ENCODE peak calls at places on chromosomes 5 and 9, in four cellular contexts. B is astrocyte, D is mesenchymal stem cell, H is neuronal stem cell. W is an unnamed sample.

GRCh38 chr9:468766-469496 is 254.3 kb downstream of the DOCK8 start:
- DNase-seq in B (no peak), D (no peak), H (no peak), W (peak; percentile 7)

GRCh38 chr9:116951588-116952433 is 264.7 kb downstream of the TRIM32 start:
- DNase-seq in B (peak; percentile 96), D (peak; percentile 93), H (no peak), W (no peak)

GRCh38 chr9:20398511-20399338 is 223.6 kb downstream of the MLLT3 start:
- DNase-seq in B (no peak), D (no peak), H (no peak), W (no peak)

GRCh38 chr9:34675048-34675714 is 12.7 kb upstream of the CCL27 start:
- DNase-seq in B (peak; percentile 26), D (peak; percentile 82), H (peak; percentile 71), W (peak; percentile 16)

GRCh38 chr5:91436241-91436640 is 53.1 kb upstream of the ARRDC3 start:
- DNase-seq in B (no peak), D (no peak), H (no peak), W (no peak)

GRCh38 chr5:150661821-150662596 is 958 bp downstream of the MYOZ3 start:
- DNase-seq in B (no peak), D (no peak), H (no peak), W (no peak)

GRCh38 chr9:129183495-129184308 is 5.6 kb upstream of the IER5L start:
- DNase-seq in B (no peak), D (peak; percentile 61), H (no peak), W (no peak)

GRCh38 chr9:125663127-125663526 is 43.9 kb downstream of the MAPKAP1 start:
- DNase-seq in B (peak; percentile 61), D (peak; percentile 66), H (no peak), W (peak; percentile 79)

GRCh38 chr5:6755941-6756340 is 42.7 kb downstream of the TENT4A start:
- DNase-seq in B (no peak), D (no peak), H (no peak), W (no peak)

GRCh38 chr5:76953551-76954382 is 922 bp downstream of the CRHBP start:
- DNase-seq in B (peak; percentile 44), D (peak; percentile 44), H (peak; percentile 37), W (no peak)

GRCh38 chr5:119578937-119579336 is 50.4 kb upstream of the FAM170A start:
- DNase-seq in B (no peak), D (peak; percentile 18), H (no peak), W (peak; percentile 1)

GRCh38 chr5:60810438-60811085 is 33.5 kb downstream of the ELOVL7 start:
- DNase-seq in B (peak; percentile 14), D (no peak), H (no peak), W (peak; percentile 17)

GRCh38 chr5:107820339-107820880 is 149.7 kb upstream of the EFNA5 start:
- DNase-seq in B (no peak), D (no peak), H (no peak), W (no peak)

GRCh38 chr9:113572076-113572861 is 108.7 kb downstream of the RGS3 start:
- DNase-seq in B (no peak), D (no peak), H (no peak), W (no peak)

GRCh38 chr5:180119031-180119885 is 47.7 kb upstream of the RNF130 start:
- DNase-seq in B (no peak), D (no peak), H (no peak), W (no peak)

GRCh38 chr5:173707392-173707791 is 90.9 kb upstream of the BOD1 start:
- DNase-seq in B (peak; percentile 56), D (peak; percentile 56), H (no peak), W (peak; percentile 10)

GRCh38 chr9:134405527-134405926 is 79.3 kb downstream of the RXRA start:
- DNase-seq in B (no peak), D (no peak), H (no peak), W (peak; percentile 57)

GRCh38 chr5:16936150-16937022 is at the start of gene MYO10:
- DNase-seq in B (peak; percentile 51), D (peak; percentile 78), H (peak; percentile 93), W (peak; percentile 93)

GRCh38 chr5:89421035-89421434 is 538.1 kb upstream of the MEF2C start:
- DNase-seq in B (peak; percentile 51), D (peak; percentile 48), H (no peak), W (peak; percentile 45)

GRCh38 chr5:89417515-89417914 is 534.5 kb upstream of the MEF2C start:
- DNase-seq in B (no peak), D (no peak), H (no peak), W (no peak)

GRCh38 chr5:89418821-89419085 is 535.8 kb upstream of the MEF2C start:
- DNase-seq in B (no peak), D (no peak), H (no peak), W (no peak)

DNA sequence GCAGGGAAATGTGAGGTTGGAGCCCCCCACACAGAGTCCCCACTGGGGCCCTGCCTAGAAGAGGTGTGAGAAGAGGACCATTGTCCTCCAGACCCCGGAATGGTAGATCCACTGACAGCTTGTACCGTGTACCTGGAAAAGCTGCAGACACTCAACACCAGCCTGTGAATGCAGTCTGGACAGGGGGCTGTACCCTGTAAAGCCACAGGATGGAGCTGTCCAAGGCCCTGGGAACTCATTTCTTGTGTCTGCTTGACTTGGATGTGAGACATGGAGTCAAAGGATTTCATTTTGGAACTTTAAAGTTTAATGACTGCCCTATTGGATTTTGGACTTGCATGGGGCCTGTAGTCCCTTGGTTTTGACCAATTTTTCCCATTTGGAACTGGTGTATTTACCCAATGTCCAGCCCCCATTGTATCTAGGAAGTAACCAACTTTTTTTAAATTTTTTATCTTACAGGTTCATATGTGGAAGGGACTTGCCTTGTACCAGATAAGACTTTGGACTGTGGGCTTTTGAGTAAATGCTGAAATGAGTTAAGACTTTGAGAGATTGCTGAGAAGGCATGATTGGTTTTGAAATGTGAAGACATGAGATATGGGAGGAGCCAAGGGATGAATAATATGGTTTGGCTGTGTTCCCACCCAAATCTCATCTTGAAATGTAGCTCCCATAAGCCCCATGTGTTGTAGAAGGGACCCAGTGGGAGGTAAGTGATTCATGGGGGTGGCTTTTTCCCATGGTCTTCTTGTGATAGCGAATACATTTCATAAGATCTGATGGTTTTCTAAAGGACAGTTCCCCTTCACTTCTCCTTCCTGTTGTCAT is 535.2 kb upstream of the MEF2C start:
- DNase-seq in B (no peak), D (no peak), H (no peak), W (no peak)
- H3K4me2 ChIP-seq in B (no peak overlapping the region), D (no peak overlapping the region), H (no peak overlapping the region), W (no peak overlapping the region)

GRCh38 chr5:13331585-13331984 is 612.9 kb downstream of the DNAH5 start:
- DNase-seq in B (no peak), D (no peak), H (no peak), W (no peak)
- H3K9me3 ChIP-seq in B (no peaks in the 10 kb centered on the region), D (no peaks in the 10 kb centered on the region), H (no peaks in the 10 kb centered on the region), W (no peaks in the 10 kb centered on the region)

GRCh38 chr5:138978085-138978484 is 103.0 kb upstream of the LRRTM2 start:
- DNase-seq in B (peak; percentile 52), D (no peak), H (no peak), W (no peak)

GRCh38 chr5:138975098-138975847 is 100.1 kb upstream of the LRRTM2 start:
- DNase-seq in B (peak; percentile 84), D (peak; percentile 95), H (no peak), W (no peak)

GRCh38 chr5:138972836-138973235 is 97.7 kb upstream of the LRRTM2 start:
- DNase-seq in B (no peak), D (no peak), H (no peak), W (no peak)

GRCh38 chr5:138972230-138972629 is 97.1 kb upstream of the LRRTM2 start:
- DNase-seq in B (no peak), D (no peak), H (no peak), W (no peak)

GRCh38 chr5:138974227-138975063 is 99.3 kb upstream of the LRRTM2 start:
- DNase-seq in B (peak; percentile 77), D (no peak), H (no peak), W (no peak)
- H2AFZ ChIP-seq in B (no peak overlapping the region), D (no peak overlapping the region), H (no peak overlapping the region), W (no peak overlapping the region)

DNA sequence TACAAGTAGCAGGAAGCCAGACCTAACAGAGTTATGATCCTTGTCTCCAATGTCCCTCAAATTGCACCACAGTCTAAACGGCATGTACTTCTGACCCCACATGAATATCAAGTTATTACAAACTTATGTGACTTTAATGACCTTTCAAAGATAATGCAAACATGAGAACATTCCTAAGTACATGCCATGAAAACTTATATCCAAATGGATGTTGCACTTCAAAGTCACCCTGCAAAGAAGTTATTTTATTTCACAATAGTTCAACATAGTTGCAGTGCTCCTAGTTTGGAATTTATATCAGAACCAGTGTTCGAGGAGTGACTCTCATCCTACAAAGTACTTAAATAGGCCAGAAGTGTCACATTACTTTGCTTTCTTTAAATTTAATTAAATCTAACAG is 41.2 kb upstream of the ITGA1 start:
- DNase-seq in B (no peak), D (no peak), H (no peak), W (no peak)
- H3K4me2 ChIP-seq in B (no peak overlapping the region), D (no peak overlapping the region), H (no peak overlapping the region), W (no peak overlapping the region)

GRCh38 chr5:141298376-141298775 is 5.5 kb downstream of the SLC25A2 start:
- DNase-seq in B (no peak), D (no peak), H (no peak), W (no peak)

GRCh38 chr5:141306630-141307029 is 2.8 kb upstream of the SLC25A2 start:
- DNase-seq in B (no peak), D (no peak), H (no peak), W (no peak)

DNA sequence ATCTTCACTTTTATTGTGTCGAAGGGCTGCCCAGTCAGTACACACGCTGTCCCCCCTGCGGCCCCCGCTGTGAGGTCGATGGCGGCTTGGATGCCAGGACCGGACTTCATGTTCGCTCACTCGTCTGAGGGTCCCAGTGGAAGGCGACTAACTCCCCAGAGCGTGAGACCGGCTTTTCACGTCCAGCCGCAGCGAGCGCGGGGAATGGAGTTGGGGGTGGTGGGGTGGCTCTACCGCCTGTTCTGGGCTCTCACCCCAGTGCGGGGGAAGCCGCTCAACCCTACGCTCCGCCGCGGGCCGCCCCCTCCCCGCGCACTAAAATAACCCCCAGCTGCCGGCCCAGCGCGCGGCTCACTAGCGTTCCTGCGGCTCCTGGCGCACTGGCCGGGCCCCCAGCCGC is at the start of gene SLC25A2:
- DNase-seq in B (no peak), D (no peak), H (no peak), W (no peak)
- H3K9me3 ChIP-seq in B (peaks cover 25% of the 10 kb centered on the region), D (peaks cover 87% of the 10 kb centered on the region), H (peaks cover 54% of the 10 kb centered on the region), W (no peaks in the 10 kb centered on the region)